ENCODE peak calls at places on chromosomes 11 and 22, in eight cellular contexts. F is hypothalamus; R is T-cell; X is NAMALWA; A is AG09309; L is central memory CD4-positive, alpha-beta T cell; N is mesenteric fat pad; Y is ELF-1. U is an unnamed sample.

GRCh38 chr22:40326905-40327735 is 19.2 kb upstream of the ADSL start:
- DNase-seq in F (no peak), R (no peak), X (no peak), A (no peak), L (peak), N (no peak), Y (no peak), U (no peak)

GRCh38 chr11:77146261-77147035 is 18.4 kb downstream of the MYO7A start:
- DNase-seq in F (no peak), R (no peak), X (no peak), A (no peak), L (no peak), N (no peak), Y (no peak), U (no peak)

GRCh38 chr11:4186464-4187054 is 92.0 kb downstream of the RRM1 start:
- DNase-seq in F (no peak), R (no peak), X (no peak), A (no peak), L (no peak), N (no peak), Y (no peak), U (no peak)

GRCh38 chr11:40754297-40754696 is 705.2 kb downstream of the LRRC4C start:
- DNase-seq in F (no peak), R (no peak), X (no peak), A (no peak), L (no peak), N (no peak), Y (peak), U (no peak)

GRCh38 chr22:30286813-30287625 is 2.3 kb downstream of the CASTOR1 start:
- DNase-seq in F (no peak), R (peak), X (peak), A (no peak), L (peak), N (peak), Y (peak), U (no peak)

GRCh38 chr11:70176940-70177689 is 26.0 kb upstream of the FADD start:
- DNase-seq in F (no peak), R (peak), X (peak), A (no peak), L (peak), N (no peak), Y (peak), U (no peak)

GRCh38 chr22:21641417-21641794 is 696 bp upstream of the SDF2L1 start:
- DNase-seq in F (no peak), R (no peak), X (peak), A (no peak), L (no peak), N (no peak), Y (no peak), U (no peak)

GRCh38 chr11:62124186-62125113 is 639 bp downstream of the INCENP start:
- DNase-seq in F (no peak), R (no peak), X (peak), A (no peak), L (no peak), N (no peak), Y (peak), U (no peak)

GRCh38 chr22:30424471-30425326 is 869 bp upstream of the MTFP1 start:
- DNase-seq in F (no peak), R (no peak), X (peak), A (no peak), L (no peak), N (no peak), Y (no peak), U (no peak)

GRCh38 chr11:78079232-78080083 is at the start of gene NDUFC2:
- DNase-seq in F (peak), R (peak), X (peak), A (peak), L (peak), N (peak), Y (peak), U (no peak)

GRCh38 chr22:19832476-19833108 is 22.1 kb downstream of the GNB1L start:
- DNase-seq in F (no peak), R (no peak), X (peak), A (no peak), L (no peak), N (peak), Y (no peak), U (no peak)

GRCh38 chr11:118048472-118049370 is 28.2 kb upstream of the TMPRSS4 start:
- DNase-seq in F (no peak), R (no peak), X (no peak), A (no peak), L (no peak), N (peak), Y (no peak), U (no peak)

GRCh38 chr22:30421695-30422480 is 3.7 kb upstream of the MTFP1 start:
- DNase-seq in F (no peak), R (no peak), X (no peak), A (no peak), L (no peak), N (no peak), Y (no peak), U (no peak)

GRCh38 chr11:35962373-35963138 is 18.7 kb downstream of the LDLRAD3 start:
- DNase-seq in F (no peak), R (no peak), X (no peak), A (no peak), L (no peak), N (no peak), Y (no peak), U (no peak)

GRCh38 chr11:44880953-44881352 is 69.7 kb downstream of the TP53I11 start:
- DNase-seq in F (no peak), R (no peak), X (no peak), A (no peak), L (no peak), N (no peak), Y (no peak), U (no peak)

GRCh38 chr11:121237686-121238658 is 54.6 kb upstream of the SC5D start:
- DNase-seq in F (no peak), R (no peak), X (no peak), A (peak), L (no peak), N (no peak), Y (no peak), U (no peak)

GRCh38 chr11:114075891-114076441 is 16.5 kb downstream of the ZBTB16 start:
- DNase-seq in F (no peak), R (peak), X (peak), A (no peak), L (peak), N (no peak), Y (peak), U (no peak)

GRCh38 chr11:106493751-106494150 is 416.3 kb downstream of the AASDHPPT start:
- DNase-seq in F (no peak), R (no peak), X (no peak), A (peak), L (no peak), N (no peak), Y (no peak), U (no peak)

GRCh38 chr11:16097543-16097942 is 258.8 kb downstream of the SOX6 start:
- DNase-seq in F (no peak), R (no peak), X (no peak), A (no peak), L (no peak), N (no peak), Y (no peak), U (no peak)

GRCh38 chr11:33005175-33005574 is 10.5 kb upstream of the DEPDC7 start:
- DNase-seq in F (no peak), R (peak), X (no peak), A (no peak), L (peak), N (no peak), Y (no peak), U (no peak)

GRCh38 chr11:1546536-1547466 is 25.3 kb downstream of the DUSP8 start:
- DNase-seq in F (no peak), R (no peak), X (peak), A (no peak), L (peak), N (no peak), Y (peak), U (no peak)

U was measured in non-pigmented ciliary epithelial cell.